ENCODE peak calls at places on chromosomes 13 and 19, in ten cellular contexts. C, R, A, B, I, E, M, W, T and Q are unnamed samples.

GRCh38 chr19:11019262-11019661 is 58.4 kb downstream of the SMARCA4 start:
- DNase-seq in C (no peak), R (no peak), A (no peak), B (no peak), I (no peak), E (no peak), M (no peak), W (no peak), T (no peak), Q (no peak)

GRCh38 chr19:928471-929259 is 2.8 kb downstream of the ARID3A start:
- DNase-seq in C (no peak), R (no peak), A (no peak), B (no peak), I (no peak), E (no peak), M (no peak), W (no peak), T (no peak), Q (peak; percentile 54)

GRCh38 chr13:113034451-113035208 is 65.6 kb downstream of the MCF2L start:
- DNase-seq in C (peak; percentile 63), R (no peak), A (no peak), B (peak; percentile 18), I (peak; percentile 40), E (no peak), M (peak; percentile 90), W (no peak), T (peak; percentile 62), Q (no peak)

GRCh38 chr13:47409778-47410177 is 512.9 kb upstream of the HTR2A start:
- DNase-seq in C (no peak), R (no peak), A (no peak), B (no peak), I (no peak), E (no peak), M (no peak), W (no peak), T (no peak), Q (no peak)

GRCh38 chr13:33543631-33544030 is 258.1 kb upstream of the STARD13 start:
- DNase-seq in C (no peak), R (no peak), A (peak; percentile 75), B (no peak), I (no peak), E (no peak), M (no peak), W (no peak), T (no peak), Q (no peak)

GRCh38 chr19:37506387-37507166 is at the start of gene ZNF793:
- DNase-seq in C (peak; percentile 89), R (peak; percentile 66), A (peak; percentile 58), B (peak; percentile 82), I (peak; percentile 84), E (peak; percentile 83), M (peak; percentile 85), W (peak; percentile 87), T (peak; percentile 86), Q (peak; percentile 78)

GRCh38 chr13:40345654-40346372 is 320.6 kb downstream of the FOXO1 start:
- DNase-seq in C (peak; percentile 43), R (no peak), A (peak; percentile 26), B (no peak), I (peak; percentile 30), E (no peak), M (no peak), W (no peak), T (no peak), Q (no peak)

GRCh38 chr13:41816057-41816456 is 144.9 kb downstream of the VWA8 start:
- DNase-seq in C (no peak), R (no peak), A (no peak), B (no peak), I (no peak), E (no peak), M (no peak), W (no peak), T (no peak), Q (no peak)

GRCh38 chr13:27372896-27373295 is 51.5 kb upstream of the GTF3A start:
- DNase-seq in C (no peak), R (no peak), A (no peak), B (peak; percentile 60), I (no peak), E (no peak), M (no peak), W (no peak), T (no peak), Q (no peak)

GRCh38 chr19:1780272-1780957 is 27.1 kb downstream of the ONECUT3 start:
- DNase-seq in C (no peak), R (no peak), A (peak; percentile 78), B (no peak), I (no peak), E (no peak), M (peak; percentile 62), W (no peak), T (no peak), Q (peak; percentile 37)

GRCh38 chr13:29937836-29938235 is 87.4 kb upstream of the UBL3 start:
- DNase-seq in C (no peak), R (no peak), A (no peak), B (no peak), I (no peak), E (no peak), M (no peak), W (peak; percentile 61), T (no peak), Q (no peak)

GRCh38 chr13:38685974-38686571 is 804 bp upstream of the FREM2 start:
- DNase-seq in C (peak; percentile 75), R (no peak), A (no peak), B (peak; percentile 33), I (no peak), E (no peak), M (no peak), W (no peak), T (peak; percentile 34), Q (no peak)

GRCh38 chr19:10820173-10820572 is 15.8 kb downstream of the TMED1 start:
- DNase-seq in C (no peak), R (no peak), A (no peak), B (no peak), I (no peak), E (no peak), M (no peak), W (peak; percentile 33), T (no peak), Q (no peak)

GRCh38 chr13:96218475-96218874 is 128.6 kb downstream of the HS6ST3 start:
- DNase-seq in C (no peak), R (no peak), A (no peak), B (no peak), I (no peak), E (no peak), M (no peak), W (no peak), T (no peak), Q (no peak)

GRCh38 chr13:30928971-30929370 is 3.5 kb upstream of the TEX26 start:
- DNase-seq in C (no peak), R (no peak), A (no peak), B (no peak), I (no peak), E (no peak), M (no peak), W (no peak), T (no peak), Q (no peak)

GRCh38 chr13:40445557-40445990 is 220.9 kb downstream of the FOXO1 start:
- DNase-seq in C (no peak), R (no peak), A (peak; percentile 96), B (no peak), I (peak; percentile 71), E (peak; percentile 90), M (no peak), W (peak; percentile 47), T (peak; percentile 32), Q (no peak)

GRCh38 chr13:51601601-51602348 is 17.5 kb downstream of the WDFY2 start:
- DNase-seq in C (no peak), R (no peak), A (no peak), B (no peak), I (no peak), E (no peak), M (no peak), W (no peak), T (no peak), Q (no peak)

GRCh38 chr19:870963-871401 is 11.5 kb downstream of the CFD start:
- DNase-seq in C (no peak), R (no peak), A (no peak), B (peak; percentile 63), I (peak; percentile 77), E (no peak), M (no peak), W (no peak), T (no peak), Q (no peak)

GRCh38 chr13:40974460-40975407 is 44.4 kb downstream of the ELF1 start:
- DNase-seq in C (no peak), R (no peak), A (peak; percentile 83), B (no peak), I (no peak), E (peak; percentile 46), M (peak; percentile 39), W (peak; percentile 51), T (peak; percentile 38), Q (peak; percentile 20)

GRCh38 chr19:3054972-3055740 is 7.1 kb downstream of the TLE5 start:
- DNase-seq in C (no peak), R (no peak), A (peak; percentile 35), B (no peak), I (no peak), E (no peak), M (no peak), W (no peak), T (no peak), Q (no peak)

GRCh38 chr19:7482584-7483439 is 6.0 kb downstream of the PEX11G start:
- DNase-seq in C (peak; percentile 67), R (no peak), A (no peak), B (no peak), I (no peak), E (no peak), M (peak; percentile 30), W (peak; percentile 29), T (peak; percentile 23), Q (no peak)

GRCh38 chr19:1853295-1854031 is 5.2 kb upstream of the REXO1 start:
- DNase-seq in C (peak; percentile 88), R (peak; percentile 63), A (peak; percentile 94), B (peak; percentile 52), I (peak; percentile 69), E (peak; percentile 85), M (peak; percentile 91), W (peak; percentile 93), T (peak; percentile 95), Q (peak; percentile 85)

GRCh38 chr13:43574601-43575000 is 212.2 kb downstream of the ENOX1 start:
- DNase-seq in C (no peak), R (no peak), A (no peak), B (no peak), I (no peak), E (no peak), M (no peak), W (no peak), T (no peak), Q (no peak)

GRCh38 chr19:38227272-38228004 is 3.4 kb upstream of the DPF1 start:
- DNase-seq in C (no peak), R (no peak), A (no peak), B (no peak), I (no peak), E (no peak), M (no peak), W (no peak), T (no peak), Q (no peak)

GRCh38 chr19:17293605-17294004 is 9.6 kb downstream of the ABHD8 start:
- DNase-seq in C (no peak), R (no peak), A (no peak), B (no peak), I (no peak), E (no peak), M (no peak), W (no peak), T (no peak), Q (no peak)

GRCh38 chr19:45440259-45440638 is 16.5 kb upstream of the ERCC1 start:
- DNase-seq in C (no peak), R (no peak), A (peak; percentile 58), B (no peak), I (no peak), E (no peak), M (no peak), W (peak; percentile 19), T (no peak), Q (no peak)

GRCh38 chr19:1161716-1162115 is 12.4 kb downstream of the SBNO2 start:
- DNase-seq in C (no peak), R (no peak), A (peak; percentile 87), B (no peak), I (no peak), E (no peak), M (no peak), W (no peak), T (no peak), Q (peak; percentile 37)

GRCh38 chr19:18292810-18293641 is 11.6 kb upstream of the JUND start:
- DNase-seq in C (peak; percentile 91), R (no peak), A (no peak), B (peak; percentile 53), I (peak; percentile 89), E (peak; percentile 31), M (peak; percentile 72), W (peak; percentile 81), T (peak; percentile 61), Q (peak; percentile 69)